ENCODE peak calls at places on chromosomes 1 and 21, in ten cellular contexts. J is AG08395; A is stimulated activated CD8-positive, alpha-beta memory T cell treated with anti-CD3 and anti-CD28 coated beads, Interleukin-15, amount 100 ng/mL, for 1 hour; T is nucleus accumbens; F is neural crest cell; C is NCI-H526 treated with DMSO at 0.1 percent for 48 hours; B is left ventricle myocardium inferior; D is activated naive CD4-positive, alpha-beta T cell treated with anti-CD3 and anti-CD28 coated beads for 36 hours; K is A549; Q is head of caudate nucleus. E is an unnamed sample.

GRCh38 chr1:42888013-42888633 is 41.7 kb downstream of the ZNF691 start:
- DNase-seq in T (no peak), J (no peak), F (no peak), B (no peak), K (no peak), Q (no peak), A (no peak), C (no peak), D (no peak), E (no peak)

GRCh38 chr1:165367375-165367993 is 11.0 kb upstream of the LMX1A start:
- DNase-seq in D (peak), Q (peak), A (peak), J (peak), B (peak), C (peak), K (peak), F (peak), T (peak), E (peak)

GRCh38 chr1:43901562-43901961 is 32.0 kb upstream of the ARTN start:
- DNase-seq in T (no peak), F (no peak), C (no peak), D (no peak), J (no peak), B (no peak), Q (no peak), A (no peak), K (no peak), E (no peak)

GRCh38 chr1:169595764-169596711 is 9.8 kb upstream of the F5 start:
- DNase-seq in Q (no peak), J (peak), K (no peak), B (no peak), C (no peak), T (no peak), F (no peak), A (no peak), D (peak), E (peak)

GRCh38 chr1:11529763-11530730 is 51.1 kb downstream of the DISP3 start:
- DNase-seq in A (no peak), T (no peak), K (no peak), J (no peak), B (no peak), F (no peak), C (no peak), Q (peak), D (no peak), E (no peak)

GRCh38 chr1:3817821-3818597 is 21.7 kb upstream of the LRRC47 start:
- DNase-seq in J (no peak), K (no peak), Q (no peak), A (no peak), C (no peak), D (no peak), T (no peak), F (no peak), B (no peak), E (no peak)

GRCh38 chr1:221740260-221740830 is 1.5 kb downstream of the DUSP10 start:
- DNase-seq in B (no peak), Q (peak), J (no peak), D (no peak), K (no peak), A (no peak), C (no peak), F (no peak), T (no peak), E (no peak)

GRCh38 chr1:44036409-44037111 is 5.3 kb upstream of the SLC6A9 start:
- DNase-seq in B (peak), A (peak), D (peak), Q (peak), K (peak), T (peak), J (peak), C (peak), F (peak), E (peak)

GRCh38 chr1:201450721-201451291 is 18.2 kb downstream of the PHLDA3 start:
- DNase-seq in B (peak), F (peak), K (no peak), D (no peak), Q (peak), A (no peak), T (peak), C (no peak), J (peak), E (peak)

GRCh38 chr1:56547977-56548376 is 31.4 kb downstream of the PLPP3 start:
- DNase-seq in D (no peak), K (no peak), Q (no peak), B (peak), C (no peak), J (no peak), T (no peak), F (no peak), A (no peak), E (no peak)

GRCh38 chr1:241706967-241707366 is 54.9 kb downstream of the WDR64 start:
- DNase-seq in C (no peak), T (no peak), B (no peak), F (no peak), K (peak), A (no peak), D (peak), J (peak), Q (no peak), E (no peak)

GRCh38 chr1:186958520-186958919 is 129.8 kb downstream of the PLA2G4A start:
- DNase-seq in F (no peak), A (no peak), K (peak), D (no peak), C (no peak), Q (no peak), B (no peak), T (no peak), J (no peak), E (no peak)

GRCh38 chr1:104929280-104929679 is 1179.6 kb downstream of the AMY1C start:
- DNase-seq in K (no peak), B (no peak), F (no peak), D (no peak), J (no peak), T (no peak), C (no peak), Q (no peak), A (no peak), E (no peak)

GRCh38 chr1:106793686-106794085 is 262.8 kb upstream of the PRMT6 start:
- DNase-seq in K (no peak), F (no peak), A (no peak), J (no peak), Q (no peak), C (no peak), B (no peak), T (no peak), D (no peak), E (no peak)

GRCh38 chr1:45730075-45730779 is 20.2 kb downstream of the IPP start:
- DNase-seq in D (no peak), B (no peak), A (no peak), T (no peak), J (no peak), Q (peak), F (no peak), K (no peak), C (peak), E (peak)

GRCh38 chr1:202197670-202198359 is 4.2 kb downstream of the LGR6 start:
- DNase-seq in D (no peak), J (no peak), C (no peak), F (no peak), K (no peak), Q (no peak), A (no peak), B (no peak), T (no peak), E (no peak)

GRCh38 chr1:32047701-32048100 is 25.0 kb upstream of the TMEM39B start:
- DNase-seq in C (no peak), B (no peak), J (no peak), A (no peak), D (no peak), Q (no peak), T (no peak), K (no peak), F (no peak), E (no peak)

GRCh38 chr1:66315675-66316074 is 218.3 kb upstream of the SGIP1 start:
- DNase-seq in B (no peak), T (no peak), F (no peak), Q (no peak), D (no peak), C (no peak), J (no peak), A (no peak), K (peak), E (peak)

GRCh38 chr1:62493656-62494055 is 56.8 kb downstream of the USP1 start:
- DNase-seq in J (no peak), K (no peak), D (no peak), B (no peak), F (no peak), A (no peak), T (no peak), Q (no peak), C (no peak), E (no peak)

GRCh38 chr21:45545236-45545570 is 3.0 kb upstream of the SLC19A1 start:
- DNase-seq in J (no peak), A (no peak), F (no peak), C (no peak), D (no peak), T (no peak), K (no peak), Q (no peak), B (no peak), E (no peak)

GRCh38 chr1:242240061-242240460 is 241.2 kb upstream of the MAP1LC3C start:
- DNase-seq in F (no peak), C (no peak), D (no peak), B (no peak), Q (no peak), A (no peak), J (no peak), K (peak), T (no peak), E (no peak)

GRCh38 chr1:90356101-90356500 is 361.0 kb downstream of the BARHL2 start:
- DNase-seq in K (no peak), J (no peak), B (no peak), D (no peak), C (no peak), A (no peak), T (no peak), Q (no peak), F (no peak), E (no peak)

GRCh38 chr1:52426391-52426790 is 22.0 kb downstream of the PRPF38A start:
- DNase-seq in F (no peak), K (no peak), C (no peak), D (no peak), B (no peak), A (no peak), Q (no peak), T (no peak), J (peak), E (no peak)

GRCh38 chr21:34071683-34072082 is 1.7 kb upstream of the MRPS6 start:
- DNase-seq in Q (no peak), K (no peak), F (no peak), D (no peak), J (no peak), B (no peak), C (no peak), A (no peak), T (no peak), E (no peak)

GRCh38 chr1:1207254-1207902 is 986 bp upstream of the TNFRSF18 start:
- DNase-seq in B (peak), Q (no peak), A (no peak), T (no peak), J (no peak), C (no peak), K (no peak), D (no peak), F (no peak), E (no peak)

GRCh38 chr1:93042134-93042821 is 36.8 kb upstream of the MTF2 start:
- DNase-seq in B (no peak), K (no peak), D (peak), F (no peak), Q (no peak), A (no peak), J (no peak), C (peak), T (no peak), E (no peak)

GRCh38 chr21:44423941-44424607 is 31.2 kb upstream of the LRRC3 start:
- DNase-seq in J (no peak), T (no peak), F (no peak), B (peak), C (no peak), Q (no peak), A (no peak), D (no peak), K (no peak), E (no peak)

GRCh38 chr21:39016740-39017315 is 166.4 kb downstream of the PSMG1 start:
- DNase-seq in T (no peak), K (no peak), F (no peak), D (no peak), A (no peak), Q (no peak), J (no peak), C (no peak), B (no peak), E (no peak)

GRCh38 chr1:220278991-220279390 is 6.7 kb upstream of the RAB3GAP2 start:
- DNase-seq in K (no peak), F (no peak), A (no peak), Q (no peak), T (no peak), B (no peak), D (no peak), J (no peak), C (no peak), E (no peak)

GRCh38 chr1:23980725-23981063 is 567 bp upstream of the SRSF10 start:
- DNase-seq in A (no peak), C (no peak), Q (peak), T (peak), J (peak), F (peak), B (no peak), K (no peak), D (peak), E (peak)